ENCODE peak calls at places on chromosomes 1 and 21, in five cellular contexts. C is psoas muscle; B is neural progenitor cell; G is PC-9; N is CD8-positive, alpha-beta memory T cell. R is an unnamed sample.

GRCh38 chr1:153587314-153587713 is 21.7 kb upstream of the S100A2 start:
- DNase-seq in C (no peak), B (no peak), G (no peak), N (no peak), R (no peak)

GRCh38 chr1:4128616-4129015 is 228.5 kb upstream of the C1orf174 start:
- DNase-seq in C (no peak), B (no peak), G (no peak), N (no peak), R (no peak)

GRCh38 chr1:223811634-223812101 is 34.1 kb downstream of the TP53BP2 start:
- DNase-seq in C (no peak), B (no peak), G (peak; percentile 55), N (no peak), R (peak; percentile 55)

GRCh38 chr1:246064891-246065290 is 442.2 kb downstream of the SMYD3 start:
- DNase-seq in C (no peak), B (no peak), G (no peak), N (no peak), R (no peak)

GRCh38 chr1:94947453-94947852 is 20.5 kb upstream of the CNN3 start:
- DNase-seq in C (no peak), B (no peak), G (no peak), N (no peak), R (no peak)

GRCh38 chr1:193404236-193404635 is 217.8 kb upstream of the B3GALT2 start:
- DNase-seq in C (no peak), B (peak; percentile 38), G (no peak), N (no peak), R (no peak)

GRCh38 chr21:42348762-42349161 is 2.0 kb downstream of the TFF2 start:
- DNase-seq in C (no peak), B (no peak), G (no peak), N (no peak), R (no peak)

GRCh38 chr21:45339430-45340405 is 52.0 kb upstream of the POFUT2 start:
- DNase-seq in C (no peak), B (no peak), G (no peak), N (no peak), R (no peak)

GRCh38 chr1:210360852-210361477 is 32.3 kb downstream of the HHAT start:
- DNase-seq in C (no peak), B (peak; percentile 51), G (no peak), N (no peak), R (no peak)

GRCh38 chr1:43315481-43315880 is 14.7 kb downstream of the TIE1 start:
- DNase-seq in C (no peak), B (no peak), G (no peak), N (no peak), R (no peak)

GRCh38 chr1:39370602-39371001 is 120.8 kb upstream of the BMP8A start:
- DNase-seq in C (no peak), B (no peak), G (no peak), N (no peak), R (no peak)

GRCh38 chr1:116460261-116460660 is 87.2 kb downstream of the ATP1A1 start:
- DNase-seq in C (no peak), B (no peak), G (no peak), N (no peak), R (no peak)

GRCh38 chr1:29385966-29386365 is 149.6 kb downstream of the PTPRU start:
- DNase-seq in C (no peak), B (no peak), G (no peak), N (no peak), R (no peak)

GRCh38 chr1:109768700-109769325 is 5.1 kb upstream of the EPS8L3 start:
- DNase-seq in C (peak; percentile 25), B (no peak), G (no peak), N (peak; percentile 15), R (no peak)

GRCh38 chr1:34781071-34781843 is at the start of gene GJB3:
- DNase-seq in C (peak; percentile 30), B (peak; percentile 54), G (peak; percentile 70), N (no peak), R (no peak)

GRCh38 chr1:54328117-54328636 is 78.0 kb downstream of the SSBP3 start:
- DNase-seq in C (no peak), B (no peak), G (no peak), N (no peak), R (no peak)

GRCh38 chr1:39609618-39610331 is 29.7 kb downstream of the HEYL start:
- DNase-seq in C (peak; percentile 85), B (peak; percentile 86), G (no peak), N (peak; percentile 75), R (no peak)

GRCh38 chr1:42937836-42938595 is 20.7 kb downstream of the SLC2A1 start:
- DNase-seq in C (no peak), B (no peak), G (peak; percentile 83), N (peak; percentile 48), R (peak; percentile 59)

GRCh38 chr1:16615253-16616252 is 2.2 kb upstream of the NBPF1 start:
- DNase-seq in C (peak; percentile 51), B (no peak), G (no peak), N (no peak), R (no peak)

GRCh38 chr1:199979071-199979470 is 48.4 kb upstream of the NR5A2 start:
- DNase-seq in C (no peak), B (no peak), G (no peak), N (no peak), R (no peak)

GRCh38 chr1:226979115-226979516 is 39.0 kb downstream of the COQ8A start:
- DNase-seq in C (no peak), B (no peak), G (no peak), N (no peak), R (no peak)

GRCh38 chr21:14259669-14260458 is 43.9 kb downstream of the RBM11 start:
- DNase-seq in C (no peak), B (peak; percentile 69), G (no peak), N (no peak), R (no peak)

GRCh38 chr1:43009274-43009673 is 50.6 kb upstream of the SLC2A1 start:
- DNase-seq in C (no peak), B (no peak), G (no peak), N (no peak), R (no peak)

DNA sequence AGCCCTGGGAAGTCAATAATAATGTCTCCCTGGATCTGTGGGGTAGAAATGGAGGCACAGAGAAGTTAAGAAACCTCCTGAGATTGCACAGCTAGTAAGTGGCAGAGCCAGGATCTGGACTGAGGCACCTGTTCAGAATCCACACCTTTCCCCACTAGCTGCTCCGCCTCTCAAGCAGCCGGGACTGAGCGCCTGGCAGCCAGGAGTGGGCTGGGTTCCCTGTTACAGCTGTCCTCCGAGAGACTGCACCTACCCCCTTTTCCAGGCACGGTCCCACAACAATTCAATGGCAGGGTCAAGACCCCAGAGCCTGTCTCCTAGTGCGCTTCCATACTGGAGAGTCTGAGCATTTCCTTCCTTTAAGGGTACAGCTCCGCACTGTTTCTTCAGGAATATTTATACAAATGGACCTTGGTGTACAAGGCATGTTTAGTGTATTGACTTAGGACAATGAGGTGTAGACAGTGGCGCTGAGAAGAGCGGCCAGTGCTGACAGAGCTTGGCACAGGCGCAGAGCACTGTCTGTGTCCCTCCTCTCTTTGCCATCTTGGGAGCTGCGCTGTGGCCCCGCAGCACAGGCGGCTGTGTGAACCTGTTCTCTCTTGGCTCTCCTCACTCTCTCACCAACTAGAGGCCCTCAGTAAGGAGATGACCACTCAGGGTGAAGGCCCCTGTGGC is 24.4 kb downstream of the GRHL3 start:
- DNase-seq in C (no peak), B (no peak), G (no peak), N (no peak), R (no peak)
- H3K4me1 ChIP-seq in C (no peaks in the 10 kb centered on the region), B (peaks cover 36% of the 10 kb centered on the region), G (no peaks in the 10 kb centered on the region), N (no peaks in the 10 kb centered on the region), R (no peaks in the 10 kb centered on the region)

DNA sequence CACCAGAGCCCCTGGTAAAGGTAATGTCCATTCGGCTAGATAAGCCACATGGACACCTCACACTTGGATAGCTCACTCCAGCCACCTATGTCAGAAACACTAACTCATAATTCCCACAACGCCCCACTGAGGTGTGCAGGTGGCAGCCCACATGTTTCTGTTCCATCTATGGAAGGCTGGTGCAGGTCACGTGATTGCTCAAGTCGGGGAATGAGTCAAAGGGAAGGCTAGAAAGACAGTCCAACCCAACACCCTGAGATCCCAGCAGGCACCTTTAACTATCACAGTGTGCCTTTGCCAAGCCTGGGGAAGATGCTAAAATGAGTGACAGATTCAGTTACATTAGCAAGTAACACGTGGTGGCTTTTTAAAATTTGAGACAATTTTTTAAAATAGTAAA is 45.3 kb upstream of the KCNE1 start:
- DNase-seq in C (no peak), B (no peak), G (no peak), N (no peak), R (no peak)
- H3K4me3 ChIP-seq in C (no peak overlapping the region), B (no peak overlapping the region), G (no peak overlapping the region), N (no peak overlapping the region), R (no peak overlapping the region)

GRCh38 chr1:18637553-18637960 is 6.9 kb downstream of the PAX7 start:
- DNase-seq in C (no peak), B (peak; percentile 84), G (no peak), N (no peak), R (no peak)
- H3K27me3 ChIP-seq in C (peaks cover 22% of the 10 kb centered on the region), B (peaks cover 100% of the 10 kb centered on the region), G (peaks cover 32% of the 10 kb centered on the region), N (peaks cover 89% of the 10 kb centered on the region), R (peaks cover 41% of the 10 kb centered on the region)

DNA sequence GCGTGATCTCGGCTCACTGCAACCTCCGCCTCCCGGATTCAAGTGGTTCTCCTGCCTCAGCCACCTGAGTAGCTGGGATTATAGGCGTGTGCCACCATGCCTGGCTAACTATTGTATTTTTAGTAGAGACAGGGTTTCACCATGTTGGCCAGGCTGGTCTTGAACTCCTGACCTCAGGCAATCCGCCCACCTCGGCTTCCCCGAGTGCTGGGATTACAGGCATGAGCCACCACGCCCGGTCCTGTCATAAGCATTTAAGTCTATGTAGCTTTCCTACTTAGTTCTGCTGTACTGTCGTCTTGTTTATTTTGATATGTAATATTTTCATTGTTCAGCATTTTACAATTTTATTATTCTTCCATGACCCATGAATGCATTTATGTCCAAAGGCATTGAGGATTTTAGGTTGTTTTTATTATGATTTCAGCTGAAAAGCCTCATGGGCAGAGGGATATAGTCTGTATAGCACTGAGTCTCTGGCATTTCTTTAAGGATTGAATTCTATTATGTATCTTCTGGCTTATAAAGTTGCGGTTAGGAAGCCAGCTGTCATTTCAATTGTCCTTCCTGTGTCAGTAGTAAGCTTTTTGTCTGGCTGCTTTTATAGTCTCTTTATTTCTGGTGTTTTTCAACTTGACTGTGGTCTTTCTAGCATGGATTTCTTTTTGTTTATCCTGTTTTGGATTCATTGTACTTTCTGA is 9.2 kb downstream of the AGPAT3 start:
- DNase-seq in C (no peak), B (no peak), G (no peak), N (no peak), R (no peak)
- H3K4me1 ChIP-seq in C (peaks cover 31% of the 10 kb centered on the region), B (no peaks in the 10 kb centered on the region), G (peaks cover under 1% of the 10 kb centered on the region), N (no peaks in the 10 kb centered on the region), R (peaks cover 5% of the 10 kb centered on the region)

GRCh38 chr1:47508900-47509488 is 71.2 kb downstream of the FOXD2 start:
- DNase-seq in C (no peak), B (peak; percentile 42), G (no peak), N (no peak), R (no peak)
- H3K4me3 ChIP-seq in C (peak overlapping the region; percentile 62), B (peak overlapping the region; percentile 47), G (no peak overlapping the region), N (peak overlapping the region; percentile 19), R (no peak overlapping the region)

GRCh38 chr1:38213720-38214367 is 167.3 kb upstream of the POU3F1 start:
- DNase-seq in C (no peak), B (no peak), G (no peak), N (no peak), R (no peak)
- H3K27me3 ChIP-seq in C (peaks cover 2% of the 10 kb centered on the region), B (no peaks in the 10 kb centered on the region), G (peaks cover 100% of the 10 kb centered on the region), N (no peaks in the 10 kb centered on the region), R (no peaks in the 10 kb centered on the region)

R was measured in CD4-positive, CD25-positive, alpha-beta regulatory T cell.